ENCODE peak calls at places on chromosomes 6 and 20, in six cellular contexts. B is MM.1S, N is adrenal gland, S is ovary, L is pancreas, M is mesenchymal stem cell. Q is an unnamed sample. For H3K4me1, the result is how much of the 10 kb centered on the place peaks cover.

GRCh38 chr6:156434795-156435190 is 342.4 kb upstream of the ARID1B start:
- DNase-seq in S (no peak), B (no peak), M (no peak), N (no peak), L (no peak), Q (no peak)

GRCh38 chr6:88840806-88841539 is 122.4 kb downstream of the RNGTT start:
- DNase-seq in S (no peak), N (no peak), B (no peak), L (no peak), M (no peak), Q (no peak)

GRCh38 chr6:30740993-30741784 is 1.3 kb downstream of the FLOT1 start:
- DNase-seq in B (no peak), L (no peak), S (no peak), M (peak), N (no peak), Q (no peak)

GRCh38 chr6:52554684-52555280 is 22.1 kb downstream of the TRAM2 start:
- DNase-seq in B (no peak), M (no peak), S (no peak), L (no peak), N (no peak), Q (no peak)

GRCh38 chr20:38930242-38930569 is 4.0 kb downstream of the FAM83D start:
- DNase-seq in L (no peak), B (no peak), M (no peak), S (no peak), N (no peak), Q (no peak)

GRCh38 chr6:21053612-21054011 is 519.4 kb downstream of the CDKAL1 start:
- DNase-seq in N (no peak), M (peak), B (no peak), L (no peak), S (no peak), Q (no peak)

GRCh38 chr20:37396520-37397075 is 50.7 kb downstream of the SRC start:
- DNase-seq in L (no peak), N (no peak), M (no peak), B (no peak), S (no peak), Q (peak)

GRCh38 chr6:169964440-169965212 is 213.2 kb downstream of the ERMARD start:
- DNase-seq in S (no peak), N (no peak), B (no peak), L (no peak), M (no peak), Q (peak)

GRCh38 chr20:43925786-43926185 is 11.1 kb downstream of the TOX2 start:
- DNase-seq in B (no peak), L (no peak), M (no peak), S (no peak), N (peak), Q (no peak)

GRCh38 chr6:87588756-87589407 is 905 bp downstream of the RARS2 start:
- DNase-seq in S (no peak), M (peak), N (no peak), L (no peak), B (no peak), Q (peak)

DNA sequence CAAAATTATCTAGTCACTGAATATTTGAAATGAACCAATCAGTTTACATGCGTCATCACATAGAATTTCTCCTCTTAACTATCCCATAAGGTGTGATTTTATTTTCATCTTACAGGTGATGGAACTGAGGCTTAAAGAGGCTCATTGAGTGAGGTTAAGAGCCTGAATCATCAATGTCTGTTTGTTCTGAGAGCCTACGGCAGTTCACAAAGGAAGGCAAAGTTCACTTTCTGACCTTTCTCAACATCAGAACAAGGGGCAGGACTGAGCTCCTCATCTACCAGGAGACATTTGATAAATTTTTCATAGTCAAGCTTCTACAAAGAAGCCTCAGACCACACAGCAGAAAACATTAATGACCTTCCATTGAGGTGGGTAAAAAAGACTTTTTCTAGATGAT is 54.9 kb upstream of the OLIG3 start:
- DNase-seq in L (no peak), M (no peak), N (no peak), S (no peak), B (no peak), Q (no peak)
- H3K4me1 ChIP-seq in L (under half), M (under half), N (under half), S (under half), B (under half), Q (under half)

DNA sequence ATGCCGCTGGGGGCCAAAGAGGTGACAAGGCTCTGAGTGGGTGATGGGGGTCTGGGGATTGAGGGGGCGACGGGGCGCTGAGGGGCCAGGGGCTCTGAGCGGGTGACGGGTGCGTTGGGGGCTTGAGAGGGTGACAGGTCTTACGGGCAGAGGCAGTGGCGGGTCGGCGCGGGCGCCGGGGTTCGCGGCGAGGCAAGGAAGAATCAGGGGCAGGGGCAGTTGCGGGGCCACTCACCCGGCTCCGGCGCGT is 146 bp downstream of the ZNFX1 start:
- DNase-seq in M (no peak), S (no peak), L (no peak), B (no peak), N (no peak), Q (no peak)
- H3K4me1 ChIP-seq in M (under half), S (under half), L (under half), B (under half), N (half or more), Q (under half)

GRCh38 chr6:103617642-103618041 is 1242.1 kb downstream of the HACE1 start:
- DNase-seq in B (no peak), N (no peak), M (no peak), S (no peak), L (no peak), Q (no peak)
- H3K4me1 ChIP-seq in B (under half), N (under half), M (under half), S (under half), L (under half), Q (under half)

DNA sequence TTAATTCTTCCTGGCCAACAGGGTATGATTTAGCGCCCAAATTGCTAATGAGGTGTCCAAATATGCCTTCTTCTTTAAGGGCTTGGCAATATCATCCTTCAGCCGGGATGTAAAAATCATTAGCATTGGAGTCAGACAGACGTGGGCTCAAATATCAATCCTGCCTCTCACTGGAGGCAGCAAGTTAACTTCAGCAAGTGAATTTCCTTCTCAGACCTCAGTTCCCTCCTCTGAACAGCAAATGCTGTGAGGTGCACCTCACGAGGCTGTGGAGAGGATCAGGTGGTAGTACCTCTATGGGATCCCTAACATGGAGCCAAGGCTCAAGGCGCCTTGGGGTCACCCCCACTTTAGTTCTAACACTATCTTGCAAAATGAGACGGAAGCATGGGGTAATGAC is 27.5 kb downstream of the NEDD9 start:
- DNase-seq in L (no peak), B (no peak), M (no peak), S (no peak), N (no peak), Q (no peak)
- H3K4me1 ChIP-seq in L (under half), B (under half), M (under half), S (under half), N (under half), Q (half or more)

DNA sequence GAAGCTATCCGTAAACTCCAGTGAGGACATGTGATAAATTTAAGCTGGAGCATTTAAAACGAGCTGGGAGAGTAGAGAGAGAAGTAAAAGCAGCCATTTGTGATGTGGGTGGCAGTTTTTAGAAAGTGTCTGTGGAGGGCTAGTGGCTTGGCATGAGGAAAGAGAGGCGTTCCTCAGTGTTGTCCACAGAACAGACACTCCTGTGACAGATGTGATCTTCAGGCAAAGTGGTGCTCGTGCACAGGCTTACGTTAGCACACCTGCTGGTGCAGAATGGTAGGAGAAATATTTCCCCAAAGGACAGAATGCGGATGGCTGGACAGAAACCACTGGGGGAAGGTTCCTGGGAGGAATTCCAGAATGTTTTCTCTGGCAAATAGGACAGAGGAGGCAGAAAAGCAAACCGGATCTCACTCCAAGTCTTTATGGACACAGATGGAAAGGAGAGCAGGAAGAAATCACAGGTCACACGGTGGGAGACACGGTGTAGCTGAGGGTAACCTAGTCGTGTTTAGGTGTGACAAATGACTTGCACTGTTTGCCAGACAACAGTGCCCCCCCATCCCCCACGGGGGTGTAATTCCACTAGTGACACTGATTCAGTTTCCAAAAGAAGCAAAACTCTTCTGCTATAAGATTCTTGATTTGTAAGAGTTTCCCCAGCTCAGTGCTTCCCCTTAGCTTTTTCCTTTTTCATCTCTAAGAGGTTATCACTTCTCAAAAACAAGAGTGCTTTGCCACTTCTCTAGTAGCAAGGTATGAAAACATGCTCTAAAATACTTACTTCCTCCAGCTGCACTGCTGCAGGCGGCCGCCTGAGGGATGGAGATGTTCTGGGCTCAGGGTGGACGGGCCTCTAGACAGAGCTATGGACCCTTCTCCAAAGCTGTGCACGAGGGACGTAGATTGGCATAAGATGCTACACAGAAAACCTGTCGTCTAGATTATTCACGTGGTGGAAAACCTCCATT is 293.2 kb downstream of the QKI start:
- DNase-seq in S (no peak), N (no peak), M (no peak), B (no peak), L (no peak), Q (no peak)
- H3K4me1 ChIP-seq in S (under half), N (under half), M (under half), B (under half), L (under half), Q (under half)

GRCh38 chr6:139231206-139231605 is 60.6 kb downstream of the TXLNB start:
- DNase-seq in N (no peak), M (no peak), L (no peak), B (no peak), S (no peak), Q (no peak)
- H3K4me1 ChIP-seq in N (under half), M (under half), L (under half), B (under half), S (under half), Q (under half)